ENCODE peak calls at places on chromosomes 6 and 20, in six cellular contexts. One of them, this sample, is unnamed.

GRCh38 chr6:150606258-150607043 is 6.8 kb downstream of the PLEKHG1 start:
- DNase-seq in foreskin fibroblast: no peak
- DNase-seq in neural progenitor cell: no peak
- DNase-seq in C1 segment of cervical spinal cord: no peak
- DNase-seq in CD8-positive, alpha-beta T cell: no peak
- DNase-seq in GM06990: no peak
- DNase-seq in this sample: no peak

GRCh38 chr6:26363882-26364825 is 844 bp upstream of the BTN3A2 start:
- DNase-seq in foreskin fibroblast: no peak
- DNase-seq in neural progenitor cell: no peak
- DNase-seq in C1 segment of cervical spinal cord: no peak
- DNase-seq in CD8-positive, alpha-beta T cell: peak; percentile 21
- DNase-seq in GM06990: no peak
- DNase-seq in this sample: no peak

GRCh38 chr20:45318948-45319347 is 10.8 kb upstream of the MATN4 start:
- DNase-seq in foreskin fibroblast: no peak
- DNase-seq in neural progenitor cell: no peak
- DNase-seq in C1 segment of cervical spinal cord: no peak
- DNase-seq in CD8-positive, alpha-beta T cell: no peak
- DNase-seq in GM06990: no peak
- DNase-seq in this sample: no peak

GRCh38 chr6:85593438-85594196 is at the start of gene SNX14:
- DNase-seq in foreskin fibroblast: peak; percentile 96
- DNase-seq in neural progenitor cell: peak; percentile 87
- DNase-seq in C1 segment of cervical spinal cord: peak; percentile 56
- DNase-seq in CD8-positive, alpha-beta T cell: peak; percentile 76
- DNase-seq in GM06990: peak; percentile 98
- DNase-seq in this sample: peak; percentile 94

GRCh38 chr6:150919938-150920337 is 54.4 kb downstream of the MTHFD1L start:
- DNase-seq in foreskin fibroblast: no peak
- DNase-seq in neural progenitor cell: no peak
- DNase-seq in C1 segment of cervical spinal cord: no peak
- DNase-seq in CD8-positive, alpha-beta T cell: no peak
- DNase-seq in GM06990: no peak
- DNase-seq in this sample: no peak

GRCh38 chr6:165922309-165922794 is 245.3 kb downstream of the TBXT start:
- DNase-seq in foreskin fibroblast: no peak
- DNase-seq in neural progenitor cell: no peak
- DNase-seq in C1 segment of cervical spinal cord: no peak
- DNase-seq in CD8-positive, alpha-beta T cell: no peak
- DNase-seq in GM06990: no peak
- DNase-seq in this sample: no peak

GRCh38 chr6:11174245-11174616 is 58.2 kb downstream of the NEDD9 start:
- DNase-seq in foreskin fibroblast: no peak
- DNase-seq in neural progenitor cell: no peak
- DNase-seq in C1 segment of cervical spinal cord: no peak
- DNase-seq in CD8-positive, alpha-beta T cell: no peak
- DNase-seq in GM06990: no peak
- DNase-seq in this sample: no peak

GRCh38 chr6:3727593-3728108 is 23.9 kb downstream of the PXDC1 start:
- DNase-seq in foreskin fibroblast: no peak
- DNase-seq in neural progenitor cell: no peak
- DNase-seq in C1 segment of cervical spinal cord: no peak
- DNase-seq in CD8-positive, alpha-beta T cell: no peak
- DNase-seq in GM06990: no peak
- DNase-seq in this sample: no peak

GRCh38 chr20:23157741-23158140 is 71.6 kb upstream of the CD93 start:
- DNase-seq in foreskin fibroblast: no peak
- DNase-seq in neural progenitor cell: no peak
- DNase-seq in C1 segment of cervical spinal cord: no peak
- DNase-seq in CD8-positive, alpha-beta T cell: no peak
- DNase-seq in GM06990: no peak
- DNase-seq in this sample: no peak

GRCh38 chr20:57205625-57206219 is 60.7 kb downstream of the BMP7 start:
- DNase-seq in foreskin fibroblast: peak; percentile 32
- DNase-seq in neural progenitor cell: no peak
- DNase-seq in C1 segment of cervical spinal cord: no peak
- DNase-seq in CD8-positive, alpha-beta T cell: no peak
- DNase-seq in GM06990: no peak
- DNase-seq in this sample: no peak

GRCh38 chr6:39074486-39074885 is 25.9 kb downstream of the GLP1R start:
- DNase-seq in foreskin fibroblast: no peak
- DNase-seq in neural progenitor cell: no peak
- DNase-seq in C1 segment of cervical spinal cord: no peak
- DNase-seq in CD8-positive, alpha-beta T cell: no peak
- DNase-seq in GM06990: no peak
- DNase-seq in this sample: peak; percentile 9

GRCh38 chr6:30611150-30611855 is 5.7 kb downstream of the PPP1R10 start:
- DNase-seq in foreskin fibroblast: no peak
- DNase-seq in neural progenitor cell: no peak
- DNase-seq in C1 segment of cervical spinal cord: no peak
- DNase-seq in CD8-positive, alpha-beta T cell: no peak
- DNase-seq in GM06990: no peak
- DNase-seq in this sample: no peak

GRCh38 chr6:161598896-161599295 is 325.0 kb upstream of the AGPAT4 start:
- DNase-seq in foreskin fibroblast: no peak
- DNase-seq in neural progenitor cell: no peak
- DNase-seq in C1 segment of cervical spinal cord: no peak
- DNase-seq in CD8-positive, alpha-beta T cell: no peak
- DNase-seq in GM06990: no peak
- DNase-seq in this sample: no peak

GRCh38 chr20:45506927-45507820 is 8.2 kb downstream of the SPINT3 start:
- DNase-seq in foreskin fibroblast: no peak
- DNase-seq in neural progenitor cell: no peak
- DNase-seq in C1 segment of cervical spinal cord: no peak
- DNase-seq in CD8-positive, alpha-beta T cell: no peak
- DNase-seq in GM06990: peak; percentile 9
- DNase-seq in this sample: no peak

GRCh38 chr6:111361648-111362047 is 121.4 kb downstream of the REV3L start:
- DNase-seq in foreskin fibroblast: peak; percentile 15
- DNase-seq in neural progenitor cell: peak; percentile 70
- DNase-seq in C1 segment of cervical spinal cord: no peak
- DNase-seq in CD8-positive, alpha-beta T cell: no peak
- DNase-seq in GM06990: no peak
- DNase-seq in this sample: peak; percentile 46

GRCh38 chr6:170017603-170018274 is 266.3 kb downstream of the ERMARD start:
- DNase-seq in foreskin fibroblast: no peak
- DNase-seq in neural progenitor cell: no peak
- DNase-seq in C1 segment of cervical spinal cord: no peak
- DNase-seq in CD8-positive, alpha-beta T cell: no peak
- DNase-seq in GM06990: no peak
- DNase-seq in this sample: no peak

GRCh38 chr6:30743099-30744053 is 889 bp upstream of the FLOT1 start:
- DNase-seq in foreskin fibroblast: no peak
- DNase-seq in neural progenitor cell: no peak
- DNase-seq in C1 segment of cervical spinal cord: no peak
- DNase-seq in CD8-positive, alpha-beta T cell: peak; percentile 45
- DNase-seq in GM06990: peak; percentile 62
- DNase-seq in this sample: no peak

GRCh38 chr6:157494132-157494705 is 113.2 kb downstream of the ZDHHC14 start:
- DNase-seq in foreskin fibroblast: no peak
- DNase-seq in neural progenitor cell: no peak
- DNase-seq in C1 segment of cervical spinal cord: no peak
- DNase-seq in CD8-positive, alpha-beta T cell: no peak
- DNase-seq in GM06990: no peak
- DNase-seq in this sample: no peak

GRCh38 chr20:9407805-9408421 is 106.5 kb upstream of the LAMP5 start:
- DNase-seq in foreskin fibroblast: peak; percentile 65
- DNase-seq in neural progenitor cell: peak; percentile 67
- DNase-seq in C1 segment of cervical spinal cord: no peak
- DNase-seq in CD8-positive, alpha-beta T cell: peak; percentile 25
- DNase-seq in GM06990: peak; percentile 15
- DNase-seq in this sample: peak; percentile 60

GRCh38 chr6:154508573-154509375 is 1.7 kb downstream of the CNKSR3 start:
- DNase-seq in foreskin fibroblast: no peak
- DNase-seq in neural progenitor cell: no peak
- DNase-seq in C1 segment of cervical spinal cord: no peak
- DNase-seq in CD8-positive, alpha-beta T cell: no peak
- DNase-seq in GM06990: no peak
- DNase-seq in this sample: no peak

GRCh38 chr6:136037246-136037884 is 185.9 kb downstream of the PDE7B start:
- DNase-seq in foreskin fibroblast: no peak
- DNase-seq in neural progenitor cell: no peak
- DNase-seq in C1 segment of cervical spinal cord: no peak
- DNase-seq in CD8-positive, alpha-beta T cell: no peak
- DNase-seq in GM06990: no peak
- DNase-seq in this sample: no peak

GRCh38 chr6:90412538-90413369 is 116.1 kb upstream of the BACH2 start:
- DNase-seq in foreskin fibroblast: no peak
- DNase-seq in neural progenitor cell: no peak
- DNase-seq in C1 segment of cervical spinal cord: no peak
- DNase-seq in CD8-positive, alpha-beta T cell: no peak
- DNase-seq in GM06990: no peak
- DNase-seq in this sample: no peak

GRCh38 chr20:15818651-15819071 is 754.6 kb downstream of the KIF16B start:
- DNase-seq in foreskin fibroblast: no peak
- DNase-seq in neural progenitor cell: peak; percentile 13
- DNase-seq in C1 segment of cervical spinal cord: no peak
- DNase-seq in CD8-positive, alpha-beta T cell: no peak
- DNase-seq in GM06990: no peak
- DNase-seq in this sample: no peak

GRCh38 chr20:31936430-31936829 is 15.4 kb downstream of the PDRG1 start:
- DNase-seq in foreskin fibroblast: no peak
- DNase-seq in neural progenitor cell: no peak
- DNase-seq in C1 segment of cervical spinal cord: no peak
- DNase-seq in CD8-positive, alpha-beta T cell: no peak
- DNase-seq in GM06990: no peak
- DNase-seq in this sample: no peak

GRCh38 chr6:133837801-133838349 is 51.0 kb upstream of the TCF21 start:
- DNase-seq in foreskin fibroblast: no peak
- DNase-seq in neural progenitor cell: peak; percentile 80
- DNase-seq in C1 segment of cervical spinal cord: no peak
- DNase-seq in CD8-positive, alpha-beta T cell: peak; percentile 46
- DNase-seq in GM06990: peak; percentile 35
- DNase-seq in this sample: peak; percentile 40

GRCh38 chr20:38315290-38315966 is 11.5 kb downstream of the BPI start:
- DNase-seq in foreskin fibroblast: peak; percentile 34
- DNase-seq in neural progenitor cell: peak; percentile 16
- DNase-seq in C1 segment of cervical spinal cord: no peak
- DNase-seq in CD8-positive, alpha-beta T cell: no peak
- DNase-seq in GM06990: no peak
- DNase-seq in this sample: peak; percentile 79

GRCh38 chr20:49039854-49040253 is 6.3 kb upstream of the CSE1L start:
- DNase-seq in foreskin fibroblast: no peak
- DNase-seq in neural progenitor cell: no peak
- DNase-seq in C1 segment of cervical spinal cord: no peak
- DNase-seq in CD8-positive, alpha-beta T cell: no peak
- DNase-seq in GM06990: no peak
- DNase-seq in this sample: no peak

GRCh38 chr6:110366241-110366640 is 8.1 kb upstream of the METTL24 start:
- DNase-seq in foreskin fibroblast: no peak
- DNase-seq in neural progenitor cell: no peak
- DNase-seq in C1 segment of cervical spinal cord: no peak
- DNase-seq in CD8-positive, alpha-beta T cell: no peak
- DNase-seq in GM06990: no peak
- DNase-seq in this sample: no peak

GRCh38 chr20:48957521-48957920 is 36.0 kb downstream of the ARFGEF2 start:
- DNase-seq in foreskin fibroblast: no peak
- DNase-seq in neural progenitor cell: no peak
- DNase-seq in C1 segment of cervical spinal cord: no peak
- DNase-seq in CD8-positive, alpha-beta T cell: no peak
- DNase-seq in GM06990: no peak
- DNase-seq in this sample: no peak

GRCh38 chr6:113481441-113481840 is 375.7 kb upstream of the MARCKS start:
- DNase-seq in foreskin fibroblast: no peak
- DNase-seq in neural progenitor cell: no peak
- DNase-seq in C1 segment of cervical spinal cord: no peak
- DNase-seq in CD8-positive, alpha-beta T cell: no peak
- DNase-seq in GM06990: no peak
- DNase-seq in this sample: no peak

GRCh38 chr6:147784371-147784770 is 275.9 kb downstream of the SAMD5 start:
- DNase-seq in foreskin fibroblast: no peak
- DNase-seq in neural progenitor cell: no peak
- DNase-seq in C1 segment of cervical spinal cord: no peak
- DNase-seq in CD8-positive, alpha-beta T cell: no peak
- DNase-seq in GM06990: no peak
- DNase-seq in this sample: no peak

This sample was measured in WERI-Rb-1.